ENCODE peak calls at places on chromosomes 16 and 17, in eight cellular contexts. One of them, this sample, is unnamed.

GRCh38 chr17:12362853-12363252 is 302.8 kb upstream of the MYOCD start:
- DNase-seq in activated gamma-delta T cell treated with anti-CD3 and anti-CD28 coated beads, Interleukin-2, amount 50 U/mL, for 16 hours: no peak
- DNase-seq in body of pancreas: no peak
- DNase-seq in T-helper 1 cell: no peak
- DNase-seq in fibroblast of lung: no peak
- DNase-seq in activated naive CD4-positive, alpha-beta T cell: no peak
- DNase-seq in HAP-1: no peak
- DNase-seq in germinal center: no peak
- DNase-seq in this sample: no peak

GRCh38 chr16:58262592-58262991 is 32.2 kb downstream of the PRSS54 start:
- DNase-seq in activated gamma-delta T cell treated with anti-CD3 and anti-CD28 coated beads, Interleukin-2, amount 50 U/mL, for 16 hours: no peak
- DNase-seq in body of pancreas: no peak
- DNase-seq in T-helper 1 cell: no peak
- DNase-seq in fibroblast of lung: no peak
- DNase-seq in activated naive CD4-positive, alpha-beta T cell: no peak
- DNase-seq in HAP-1: no peak
- DNase-seq in germinal center: no peak
- DNase-seq in this sample: no peak

GRCh38 chr17:66386789-66387351 is 84.5 kb downstream of the PRKCA start:
- DNase-seq in activated gamma-delta T cell treated with anti-CD3 and anti-CD28 coated beads, Interleukin-2, amount 50 U/mL, for 16 hours: no peak
- DNase-seq in body of pancreas: peak
- DNase-seq in T-helper 1 cell: no peak
- DNase-seq in fibroblast of lung: peak
- DNase-seq in activated naive CD4-positive, alpha-beta T cell: no peak
- DNase-seq in HAP-1: no peak
- DNase-seq in germinal center: peak
- DNase-seq in this sample: no peak

GRCh38 chr17:5759501-5759925 is 175.2 kb upstream of the NLRP1 start:
- DNase-seq in activated gamma-delta T cell treated with anti-CD3 and anti-CD28 coated beads, Interleukin-2, amount 50 U/mL, for 16 hours: no peak
- DNase-seq in body of pancreas: no peak
- DNase-seq in T-helper 1 cell: no peak
- DNase-seq in fibroblast of lung: no peak
- DNase-seq in activated naive CD4-positive, alpha-beta T cell: no peak
- DNase-seq in HAP-1: no peak
- DNase-seq in germinal center: no peak
- DNase-seq in this sample: no peak

GRCh38 chr16:87434146-87434667 is 42.1 kb downstream of the MAP1LC3B start:
- DNase-seq in activated gamma-delta T cell treated with anti-CD3 and anti-CD28 coated beads, Interleukin-2, amount 50 U/mL, for 16 hours: no peak
- DNase-seq in body of pancreas: no peak
- DNase-seq in T-helper 1 cell: no peak
- DNase-seq in fibroblast of lung: no peak
- DNase-seq in activated naive CD4-positive, alpha-beta T cell: no peak
- DNase-seq in HAP-1: no peak
- DNase-seq in germinal center: no peak
- DNase-seq in this sample: no peak

GRCh38 chr16:4415538-4416199 is 727 bp downstream of the CORO7 start:
- DNase-seq in activated gamma-delta T cell treated with anti-CD3 and anti-CD28 coated beads, Interleukin-2, amount 50 U/mL, for 16 hours: peak
- DNase-seq in body of pancreas: peak
- DNase-seq in T-helper 1 cell: peak
- DNase-seq in fibroblast of lung: peak
- DNase-seq in activated naive CD4-positive, alpha-beta T cell: peak
- DNase-seq in HAP-1: no peak
- DNase-seq in germinal center: peak
- DNase-seq in this sample: peak

GRCh38 chr16:57348361-57348760 is 10.2 kb upstream of the CCL22 start:
- DNase-seq in activated gamma-delta T cell treated with anti-CD3 and anti-CD28 coated beads, Interleukin-2, amount 50 U/mL, for 16 hours: no peak
- DNase-seq in body of pancreas: no peak
- DNase-seq in T-helper 1 cell: no peak
- DNase-seq in fibroblast of lung: no peak
- DNase-seq in activated naive CD4-positive, alpha-beta T cell: no peak
- DNase-seq in HAP-1: no peak
- DNase-seq in germinal center: no peak
- DNase-seq in this sample: no peak

GRCh38 chr17:76088041-76088867 is 9.3 kb downstream of the ZACN start:
- DNase-seq in activated gamma-delta T cell treated with anti-CD3 and anti-CD28 coated beads, Interleukin-2, amount 50 U/mL, for 16 hours: no peak
- DNase-seq in body of pancreas: no peak
- DNase-seq in T-helper 1 cell: no peak
- DNase-seq in fibroblast of lung: no peak
- DNase-seq in activated naive CD4-positive, alpha-beta T cell: no peak
- DNase-seq in HAP-1: no peak
- DNase-seq in germinal center: no peak
- DNase-seq in this sample: no peak

GRCh38 chr16:56589141-56590039 is at the start of gene MT3:
- DNase-seq in activated gamma-delta T cell treated with anti-CD3 and anti-CD28 coated beads, Interleukin-2, amount 50 U/mL, for 16 hours: no peak
- DNase-seq in body of pancreas: peak
- DNase-seq in T-helper 1 cell: no peak
- DNase-seq in fibroblast of lung: peak
- DNase-seq in activated naive CD4-positive, alpha-beta T cell: peak
- DNase-seq in HAP-1: no peak
- DNase-seq in germinal center: no peak
- DNase-seq in this sample: peak